ENCODE peak calls at places on chromosomes 11 and 22, in seven cellular contexts. One of them, this sample, is unnamed.

GRCh38 chr11:44875056-44875455 is 75.6 kb downstream of the TP53I11 start:
- DNase-seq in GM12878: no peak
- DNase-seq in transverse colon: no peak
- DNase-seq in breast epithelium: no peak
- DNase-seq in endothelial cell of umbilical vein: no peak
- DNase-seq in K562: no peak
- DNase-seq in HCT116: no peak
- DNase-seq in this sample: no peak

GRCh38 chr11:88102595-88102929 is 72.7 kb downstream of the RAB38 start:
- DNase-seq in K562: no peak
- DNase-seq in breast epithelium: no peak
- DNase-seq in transverse colon: no peak
- DNase-seq in endothelial cell of umbilical vein: no peak
- DNase-seq in GM12878: no peak
- DNase-seq in HCT116: no peak
- DNase-seq in this sample: no peak

GRCh38 chr11:59611570-59612565 is 3.7 kb downstream of the OSBP start:
- DNase-seq in transverse colon: peak
- DNase-seq in GM12878: no peak
- DNase-seq in breast epithelium: no peak
- DNase-seq in HCT116: no peak
- DNase-seq in K562: no peak
- DNase-seq in endothelial cell of umbilical vein: peak
- DNase-seq in this sample: no peak

GRCh38 chr22:20118572-20119020 is 1.6 kb upstream of the TRMT2A start:
- DNase-seq in endothelial cell of umbilical vein: no peak
- DNase-seq in GM12878: no peak
- DNase-seq in breast epithelium: no peak
- DNase-seq in HCT116: no peak
- DNase-seq in transverse colon: no peak
- DNase-seq in K562: peak
- DNase-seq in this sample: no peak

GRCh38 chr11:2548596-2548995 is 103.8 kb downstream of the KCNQ1 start:
- DNase-seq in HCT116: no peak
- DNase-seq in GM12878: no peak
- DNase-seq in transverse colon: peak
- DNase-seq in K562: no peak
- DNase-seq in endothelial cell of umbilical vein: no peak
- DNase-seq in breast epithelium: no peak
- DNase-seq in this sample: no peak

GRCh38 chr11:117175104-117175503 is 3.4 kb upstream of the SIDT2 start:
- DNase-seq in breast epithelium: no peak
- DNase-seq in GM12878: no peak
- DNase-seq in HCT116: no peak
- DNase-seq in transverse colon: no peak
- DNase-seq in endothelial cell of umbilical vein: no peak
- DNase-seq in K562: no peak
- DNase-seq in this sample: no peak

GRCh38 chr11:129248618-129249017 is 56.5 kb upstream of the ARHGAP32 start:
- DNase-seq in K562: no peak
- DNase-seq in HCT116: no peak
- DNase-seq in GM12878: no peak
- DNase-seq in transverse colon: no peak
- DNase-seq in endothelial cell of umbilical vein: peak
- DNase-seq in breast epithelium: no peak
- DNase-seq in this sample: no peak

GRCh38 chr11:112267188-112267591 is 6.5 kb upstream of the PLET1 start:
- DNase-seq in HCT116: no peak
- DNase-seq in K562: no peak
- DNase-seq in breast epithelium: no peak
- DNase-seq in endothelial cell of umbilical vein: no peak
- DNase-seq in GM12878: no peak
- DNase-seq in transverse colon: no peak
- DNase-seq in this sample: no peak

GRCh38 chr11:103662880-103663279 is 373.6 kb upstream of the DDI1 start:
- DNase-seq in GM12878: no peak
- DNase-seq in endothelial cell of umbilical vein: peak
- DNase-seq in K562: no peak
- DNase-seq in breast epithelium: no peak
- DNase-seq in HCT116: no peak
- DNase-seq in transverse colon: no peak
- DNase-seq in this sample: no peak

GRCh38 chr22:44658371-44658953 is 43.5 kb upstream of the PRR5 start:
- DNase-seq in HCT116: no peak
- DNase-seq in K562: no peak
- DNase-seq in endothelial cell of umbilical vein: peak
- DNase-seq in transverse colon: peak
- DNase-seq in breast epithelium: peak
- DNase-seq in GM12878: no peak
- DNase-seq in this sample: no peak

GRCh38 chr22:30695351-30695762 is 683 bp downstream of the OSBP2 start:
- DNase-seq in GM12878: no peak
- DNase-seq in K562: no peak
- DNase-seq in breast epithelium: no peak
- DNase-seq in endothelial cell of umbilical vein: no peak
- DNase-seq in HCT116: no peak
- DNase-seq in transverse colon: no peak
- DNase-seq in this sample: no peak

GRCh38 chr22:30694638-30695350 is at the start of gene OSBP2:
- DNase-seq in transverse colon: peak
- DNase-seq in HCT116: no peak
- DNase-seq in GM12878: no peak
- DNase-seq in endothelial cell of umbilical vein: peak
- DNase-seq in breast epithelium: no peak
- DNase-seq in K562: peak
- DNase-seq in this sample: no peak

GRCh38 chr22:30695871-30696655 is 1.4 kb downstream of the OSBP2 start:
- DNase-seq in GM12878: no peak
- DNase-seq in breast epithelium: no peak
- DNase-seq in K562: no peak
- DNase-seq in transverse colon: no peak
- DNase-seq in endothelial cell of umbilical vein: no peak
- DNase-seq in HCT116: no peak
- DNase-seq in this sample: no peak

GRCh38 chr22:30691204-30691603 is 3.5 kb upstream of the OSBP2 start:
- DNase-seq in endothelial cell of umbilical vein: no peak
- DNase-seq in K562: no peak
- DNase-seq in breast epithelium: no peak
- DNase-seq in HCT116: no peak
- DNase-seq in transverse colon: no peak
- DNase-seq in GM12878: no peak
- DNase-seq in this sample: no peak

GRCh38 chr22:30694171-30694637 is 470 bp upstream of the OSBP2 start:
- DNase-seq in breast epithelium: peak
- DNase-seq in GM12878: no peak
- DNase-seq in transverse colon: peak
- DNase-seq in HCT116: peak
- DNase-seq in K562: no peak
- DNase-seq in endothelial cell of umbilical vein: peak
- DNase-seq in this sample: no peak
- TF ChIP-seq POLR2AphosphoS5 in breast epithelium: no peak
- TF ChIP-seq POLR2AphosphoS5 in GM12878: no peak
- TF ChIP-seq POLR2AphosphoS5 in transverse colon: no peak
- TF ChIP-seq POLR2AphosphoS5 in HCT116: peak
- TF ChIP-seq POLR2AphosphoS5 in K562: no peak
- TF ChIP-seq POLR2AphosphoS5 in endothelial cell of umbilical vein: peak
- TF ChIP-seq POLR2AphosphoS5 in this sample: no peak

DNA sequence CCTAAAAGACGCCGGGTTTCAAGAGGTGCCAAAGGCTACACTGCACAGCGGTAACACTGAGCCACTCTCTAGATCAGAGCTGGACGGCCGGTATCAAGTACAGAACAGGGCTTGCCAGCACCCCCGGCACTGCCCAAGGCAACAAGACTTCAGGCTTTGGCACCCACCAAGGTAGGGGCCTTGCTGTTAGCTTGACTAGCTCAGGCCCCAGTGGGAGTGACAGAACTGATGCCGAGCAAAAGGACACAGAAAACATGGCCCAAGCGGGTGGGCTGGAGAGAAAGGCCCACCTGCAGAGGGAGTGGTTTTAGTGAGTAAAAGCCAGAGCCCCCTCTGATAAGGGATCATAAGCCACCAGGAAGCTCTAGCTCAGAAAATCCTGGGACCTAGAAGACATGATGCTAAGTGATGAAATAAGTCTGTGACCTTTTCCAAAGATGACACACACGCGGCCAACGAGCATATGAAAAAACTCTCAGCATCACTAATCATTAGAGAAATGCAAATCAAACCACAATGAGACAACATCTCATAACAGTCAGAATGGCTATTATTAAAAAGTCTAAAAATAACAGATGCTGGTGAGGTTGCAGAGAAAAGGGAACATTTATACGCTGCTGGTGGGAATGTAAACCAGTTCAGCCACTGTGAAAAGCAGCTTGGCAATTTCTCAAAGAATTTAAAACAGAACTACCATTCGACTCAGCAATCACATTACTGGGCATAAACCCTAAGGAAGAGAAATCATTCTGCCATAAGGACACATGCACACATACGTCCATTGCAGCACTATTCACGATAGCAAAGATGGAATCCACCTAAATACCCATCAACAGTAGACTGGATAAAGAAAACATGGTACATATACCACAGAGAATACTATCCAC is 12.9 kb downstream of the EHD1 start:
- DNase-seq in HCT116: no peak
- DNase-seq in transverse colon: no peak
- DNase-seq in breast epithelium: no peak
- DNase-seq in K562: no peak
- DNase-seq in endothelial cell of umbilical vein: no peak
- DNase-seq in GM12878: no peak
- DNase-seq in this sample: no peak
- TF ChIP-seq POLR2A in HCT116: no peak
- TF ChIP-seq POLR2A in transverse colon: no peak
- TF ChIP-seq POLR2A in breast epithelium: no peak
- TF ChIP-seq POLR2A in K562: no peak
- TF ChIP-seq POLR2A in endothelial cell of umbilical vein: no peak
- TF ChIP-seq POLR2A in GM12878: peak
- TF ChIP-seq POLR2A in this sample: no peak

GRCh38 chr22:31346733-31347250 is 646 bp upstream of the PATZ1 start:
- DNase-seq in transverse colon: peak
- DNase-seq in K562: peak
- DNase-seq in GM12878: no peak
- DNase-seq in HCT116: no peak
- DNase-seq in breast epithelium: no peak
- DNase-seq in endothelial cell of umbilical vein: peak
- DNase-seq in this sample: no peak

GRCh38 chr22:31344369-31345330 is 1.5 kb downstream of the PATZ1 start:
- DNase-seq in K562: no peak
- DNase-seq in transverse colon: peak
- DNase-seq in endothelial cell of umbilical vein: peak
- DNase-seq in HCT116: no peak
- DNase-seq in GM12878: no peak
- DNase-seq in breast epithelium: peak
- DNase-seq in this sample: no peak

GRCh38 chr22:31347251-31348008 is 1.3 kb upstream of the PATZ1 start:
- DNase-seq in endothelial cell of umbilical vein: peak
- DNase-seq in breast epithelium: peak
- DNase-seq in GM12878: no peak
- DNase-seq in HCT116: peak
- DNase-seq in transverse colon: peak
- DNase-seq in K562: no peak
- DNase-seq in this sample: no peak

GRCh38 chr22:31345331-31346254 is 553 bp downstream of the PATZ1 start:
- DNase-seq in breast epithelium: peak
- DNase-seq in transverse colon: peak
- DNase-seq in K562: peak
- DNase-seq in HCT116: peak
- DNase-seq in GM12878: peak
- DNase-seq in endothelial cell of umbilical vein: peak
- DNase-seq in this sample: no peak

GRCh38 chr22:31346255-31346732 is at the start of gene PATZ1:
- DNase-seq in GM12878: no peak
- DNase-seq in endothelial cell of umbilical vein: peak
- DNase-seq in K562: peak
- DNase-seq in HCT116: peak
- DNase-seq in breast epithelium: peak
- DNase-seq in transverse colon: peak
- DNase-seq in this sample: no peak
- TF ChIP-seq POLR2AphosphoS5 in GM12878: no peak
- TF ChIP-seq POLR2AphosphoS5 in endothelial cell of umbilical vein: peak
- TF ChIP-seq POLR2AphosphoS5 in K562: no peak
- TF ChIP-seq POLR2AphosphoS5 in HCT116: peak
- TF ChIP-seq POLR2AphosphoS5 in breast epithelium: no peak
- TF ChIP-seq POLR2AphosphoS5 in transverse colon: no peak
- TF ChIP-seq POLR2AphosphoS5 in this sample: no peak

GRCh38 chr11:7527029-7527428 is 13.2 kb downstream of the PPFIBP2 start:
- DNase-seq in K562: no peak
- DNase-seq in endothelial cell of umbilical vein: no peak
- DNase-seq in transverse colon: no peak
- DNase-seq in breast epithelium: no peak
- DNase-seq in GM12878: no peak
- DNase-seq in HCT116: no peak
- DNase-seq in this sample: no peak
- TF ChIP-seq POLR2A in K562: no peak
- TF ChIP-seq POLR2A in endothelial cell of umbilical vein: no peak
- TF ChIP-seq POLR2A in transverse colon: no peak
- TF ChIP-seq POLR2A in breast epithelium: no peak
- TF ChIP-seq POLR2A in GM12878: no peak
- TF ChIP-seq POLR2A in HCT116: no peak
- TF ChIP-seq POLR2A in this sample: no peak

GRCh38 chr11:65111537-65112225 is at the start of gene TM7SF2:
- DNase-seq in breast epithelium: peak
- DNase-seq in transverse colon: peak
- DNase-seq in GM12878: no peak
- DNase-seq in HCT116: peak
- DNase-seq in endothelial cell of umbilical vein: peak
- DNase-seq in K562: peak
- DNase-seq in this sample: peak
- TF ChIP-seq POLR2AphosphoS5 in breast epithelium: peak
- TF ChIP-seq POLR2AphosphoS5 in transverse colon: peak
- TF ChIP-seq POLR2AphosphoS5 in GM12878: peak
- TF ChIP-seq POLR2AphosphoS5 in HCT116: peak
- TF ChIP-seq POLR2AphosphoS5 in endothelial cell of umbilical vein: peak
- TF ChIP-seq POLR2AphosphoS5 in K562: peak
- TF ChIP-seq POLR2AphosphoS5 in this sample: peak